ENCODE peak calls at places on chromosome 6, in ten cellular contexts. D is spleen; A is coronary artery; O is CD8-positive, alpha-beta T cell; L is lower leg skin; N is cardiac fibroblast; F is NB4; T is mucosa of descending colon; S is A549; X is PC-9. M is an unnamed sample.

GRCh38 chr6:53107091-53107490 is 41.5 kb downstream of the GCM1 start:
- DNase-seq in D (no peak), A (no peak), O (no peak), L (no peak), N (peak; percentile 12), F (no peak), T (no peak), S (no peak), X (no peak), M (no peak)

GRCh38 chr6:134347916-134348805 is 30.2 kb upstream of the SGK1 start:
- DNase-seq in D (no peak), A (peak; percentile 78), O (no peak), L (no peak), N (peak; percentile 82), F (no peak), T (no peak), S (no peak), X (no peak), M (no peak)

GRCh38 chr6:98827295-98828159 is 6.8 kb upstream of the POU3F2 start:
- DNase-seq in D (peak; percentile 69), A (no peak), O (no peak), L (no peak), N (peak; percentile 17), F (no peak), T (no peak), S (no peak), X (no peak), M (no peak)

GRCh38 chr6:19180348-19181073 is 656.7 kb upstream of the ID4 start:
- DNase-seq in D (no peak), A (peak; percentile 80), O (no peak), L (peak; percentile 93), N (peak; percentile 61), F (no peak), T (peak; percentile 51), S (no peak), X (no peak), M (no peak)

GRCh38 chr6:30154709-30155521 is 6.1 kb downstream of the TRIM10 start:
- DNase-seq in D (no peak), A (no peak), O (no peak), L (no peak), N (peak; percentile 84), F (no peak), T (peak; percentile 73), S (peak; percentile 60), X (peak; percentile 20), M (no peak)

GRCh38 chr6:129893513-129894098 is 32.5 kb upstream of the TMEM244 start:
- DNase-seq in D (no peak), A (no peak), O (no peak), L (no peak), N (peak; percentile 61), F (peak; percentile 30), T (peak; percentile 23), S (no peak), X (no peak), M (no peak)

GRCh38 chr6:134230087-134230717 is 87.7 kb downstream of the SGK1 start:
- DNase-seq in D (peak; percentile 85), A (no peak), O (no peak), L (no peak), N (no peak), F (peak; percentile 38), T (peak; percentile 27), S (no peak), X (no peak), M (no peak)

GRCh38 chr6:3849681-3850450 is 693 bp downstream of the FAM50B start:
- DNase-seq in D (peak; percentile 84), A (no peak), O (no peak), L (peak; percentile 88), N (peak; percentile 27), F (peak; percentile 6), T (no peak), S (no peak), X (peak; percentile 12), M (no peak)

DNA sequence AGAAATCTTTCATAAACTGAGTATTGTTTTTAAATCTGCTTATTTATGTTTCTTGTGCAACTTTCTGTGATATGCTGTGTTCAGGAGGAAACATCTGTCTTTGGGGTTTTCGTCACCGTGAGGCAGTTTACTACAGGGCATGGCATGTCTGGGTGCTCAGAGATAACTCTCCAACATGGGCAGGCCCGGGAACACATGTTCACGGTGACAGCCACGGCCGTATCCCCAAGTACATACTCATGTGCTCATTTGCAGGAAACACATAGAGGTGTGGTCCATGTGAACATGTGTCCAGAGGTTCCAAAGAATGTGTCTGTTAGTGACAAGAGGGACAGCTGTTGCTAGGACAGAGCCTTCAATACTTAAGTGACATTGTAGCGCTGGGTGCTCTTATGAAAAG is 62.1 kb upstream of the CNKSR3 start:
- DNase-seq in D (no peak), A (no peak), O (no peak), L (peak; percentile 79), N (no peak), F (no peak), T (no peak), S (no peak), X (no peak), M (no peak)
- H3K4me3 ChIP-seq in D (no peak overlapping the region), A (no peak overlapping the region), O (no peak overlapping the region), L (no peak overlapping the region), N (no peak overlapping the region), F (no peak overlapping the region), T (no peak overlapping the region), S (no peak overlapping the region), X (no peak overlapping the region), M (no peak overlapping the region)

GRCh38 chr6:56669041-56669440 is 26.4 kb upstream of the DST start:
- DNase-seq in D (no peak), A (no peak), O (no peak), L (no peak), N (no peak), F (no peak), T (no peak), S (no peak), X (no peak), M (no peak)

GRCh38 chr6:56669585-56669984 is 26.9 kb upstream of the DST start:
- DNase-seq in D (no peak), A (no peak), O (no peak), L (no peak), N (no peak), F (no peak), T (no peak), S (no peak), X (no peak), M (no peak)

GRCh38 chr6:56668158-56668557 is 25.5 kb upstream of the DST start:
- DNase-seq in D (no peak), A (no peak), O (no peak), L (no peak), N (no peak), F (no peak), T (no peak), S (no peak), X (no peak), M (no peak)

GRCh38 chr6:56671651-56672461 is 29.2 kb upstream of the DST start:
- DNase-seq in D (peak; percentile 75), A (peak; percentile 72), O (no peak), L (no peak), N (no peak), F (no peak), T (peak; percentile 55), S (no peak), X (no peak), M (no peak)

DNA sequence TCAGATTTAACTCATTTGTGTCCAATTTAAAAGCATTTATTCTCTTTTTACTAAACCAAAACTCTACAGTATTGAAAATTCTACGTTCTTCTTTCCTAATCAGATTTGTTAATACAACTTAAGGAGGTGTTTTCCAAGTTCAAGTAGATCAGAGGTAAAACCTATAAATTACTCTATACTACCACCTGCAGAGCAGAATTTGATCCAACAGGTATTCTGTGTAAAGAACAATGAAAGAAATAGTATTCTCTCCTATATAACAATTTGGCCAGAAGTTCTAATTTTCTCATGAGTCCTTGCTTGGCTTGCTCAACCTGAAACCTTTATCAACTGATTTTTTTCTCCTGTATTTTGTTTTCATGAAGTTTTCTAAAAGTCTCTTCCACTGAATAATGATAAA is 28.5 kb upstream of the DST start:
- DNase-seq in D (no peak), A (no peak), O (no peak), L (no peak), N (no peak), F (no peak), T (no peak), S (no peak), X (no peak), M (no peak)
- TF ChIP-seq CTCF in D (no peak), A (no peak), O (no peak), L (no peak), N (no peak), F (no peak), T (no peak), S (no peak), X (no peak), M (no peak)

GRCh38 chr6:111606620-111607115 is 990 bp upstream of the TRAF3IP2 start:
- DNase-seq in D (no peak), A (no peak), O (no peak), L (peak; percentile 84), N (no peak), F (peak; percentile 18), T (peak; percentile 27), S (no peak), X (no peak), M (no peak)

GRCh38 chr6:111609827-111610526 is 4.3 kb upstream of the TRAF3IP2 start:
- DNase-seq in D (no peak), A (no peak), O (no peak), L (peak; percentile 46), N (no peak), F (no peak), T (peak; percentile 26), S (no peak), X (no peak), M (no peak)

GRCh38 chr6:111604259-111605099 is 1.2 kb downstream of the TRAF3IP2 start:
- DNase-seq in D (no peak), A (peak; percentile 91), O (no peak), L (peak; percentile 91), N (peak; percentile 87), F (peak; percentile 73), T (peak; percentile 54), S (no peak), X (no peak), M (no peak)

GRCh38 chr6:111605100-111605748 is 454 bp downstream of the TRAF3IP2 start:
- DNase-seq in D (peak; percentile 85), A (peak; percentile 93), O (peak; percentile 9), L (peak; percentile 96), N (peak; percentile 97), F (peak; percentile 72), T (peak; percentile 64), S (peak; percentile 31), X (no peak), M (no peak)

DNA sequence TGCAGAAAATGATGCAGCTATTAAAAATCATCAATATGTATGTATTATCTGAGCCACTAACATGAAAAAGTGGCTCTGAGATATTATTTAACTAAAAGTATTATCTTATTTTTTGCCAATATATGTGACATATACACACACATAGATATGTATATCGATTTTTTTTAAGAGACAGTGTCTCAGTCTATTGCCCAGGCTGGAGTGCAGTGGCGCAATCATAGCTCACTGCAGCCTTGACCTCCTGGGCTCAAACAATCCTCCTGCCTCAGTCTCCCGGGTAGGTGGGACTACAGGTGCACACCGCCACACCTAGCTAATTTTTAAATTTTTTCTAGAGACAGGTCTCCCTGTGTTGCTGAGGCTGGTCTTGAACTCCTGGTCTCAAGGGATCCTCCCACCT is 1.6 kb upstream of the TRAF3IP2 start:
- DNase-seq in D (no peak), A (no peak), O (no peak), L (peak; percentile 77), N (no peak), F (no peak), T (no peak), S (no peak), X (no peak), M (no peak)
- H3K4me3 ChIP-seq in D (no peak overlapping the region), A (no peak overlapping the region), O (no peak overlapping the region), L (no peak overlapping the region), N (no peak overlapping the region), F (no peak overlapping the region), T (no peak overlapping the region), S (no peak overlapping the region), X (peak overlapping the region; percentile 79), M (no peak overlapping the region)

GRCh38 chr6:108558372-108559096 is 2.2 kb upstream of the FOXO3 start:
- DNase-seq in D (peak; percentile 99), A (peak; percentile 98), O (peak; percentile 92), L (peak; percentile 100), N (peak; percentile 100), F (peak; percentile 100), T (peak; percentile 99), S (peak; percentile 65), X (peak; percentile 96), M (peak; percentile 93)
- TF ChIP-seq CTCF in D (no peak), A (no peak), O (no peak), L (no peak), N (no peak), F (no peak), T (no peak), S (no peak), X (no peak), M (no peak)